ENCODE peak calls at places on chromosomes 2 and 18, in five cellular contexts. One of them, this sample, is unnamed.

GRCh38 chr18:48711651-48712486 is 173.0 kb downstream of the CTIF start:
- DNase-seq in PC-9: no peak
- DNase-seq in substantia nigra: no peak
- DNase-seq in naive thymus-derived CD8-positive, alpha-beta T cell: no peak
- DNase-seq in neural progenitor cell: peak; percentile 62
- DNase-seq in this sample: peak; percentile 50

GRCh38 chr2:18167871-18168270 is 289.4 kb downstream of the KCNS3 start:
- DNase-seq in PC-9: no peak
- DNase-seq in neural progenitor cell: no peak
- DNase-seq in naive thymus-derived CD8-positive, alpha-beta T cell: no peak
- DNase-seq in substantia nigra: no peak
- DNase-seq in this sample: no peak

GRCh38 chr2:79850912-79851311 is 338.1 kb downstream of the CTNNA2 start:
- DNase-seq in naive thymus-derived CD8-positive, alpha-beta T cell: no peak
- DNase-seq in substantia nigra: no peak
- DNase-seq in PC-9: no peak
- DNase-seq in neural progenitor cell: no peak
- DNase-seq in this sample: no peak

GRCh38 chr2:54106631-54107454 is 8.6 kb upstream of the ACYP2 start:
- DNase-seq in PC-9: peak; percentile 63
- DNase-seq in naive thymus-derived CD8-positive, alpha-beta T cell: peak; percentile 39
- DNase-seq in substantia nigra: peak; percentile 46
- DNase-seq in neural progenitor cell: peak; percentile 67
- DNase-seq in this sample: peak; percentile 22

GRCh38 chr2:170341684-170342631 is 164.0 kb downstream of the MYO3B start:
- DNase-seq in PC-9: no peak
- DNase-seq in naive thymus-derived CD8-positive, alpha-beta T cell: no peak
- DNase-seq in neural progenitor cell: no peak
- DNase-seq in substantia nigra: no peak
- DNase-seq in this sample: no peak

GRCh38 chr2:10325278-10326145 is 22.8 kb downstream of the HPCAL1 start:
- DNase-seq in PC-9: no peak
- DNase-seq in naive thymus-derived CD8-positive, alpha-beta T cell: no peak
- DNase-seq in substantia nigra: no peak
- DNase-seq in neural progenitor cell: no peak
- DNase-seq in this sample: no peak

GRCh38 chr18:46622451-46622850 is 34.6 kb downstream of the LOXHD1 start:
- DNase-seq in naive thymus-derived CD8-positive, alpha-beta T cell: no peak
- DNase-seq in substantia nigra: no peak
- DNase-seq in neural progenitor cell: no peak
- DNase-seq in PC-9: no peak
- DNase-seq in this sample: no peak

GRCh38 chr2:218964041-218964771 is 4.7 kb downstream of the CDK5R2 start:
- DNase-seq in PC-9: peak; percentile 58
- DNase-seq in naive thymus-derived CD8-positive, alpha-beta T cell: no peak
- DNase-seq in neural progenitor cell: peak; percentile 48
- DNase-seq in substantia nigra: no peak
- DNase-seq in this sample: no peak

GRCh38 chr18:9494778-9495302 is 19.5 kb downstream of the RALBP1 start:
- DNase-seq in PC-9: no peak
- DNase-seq in substantia nigra: no peak
- DNase-seq in naive thymus-derived CD8-positive, alpha-beta T cell: no peak
- DNase-seq in neural progenitor cell: no peak
- DNase-seq in this sample: no peak

GRCh38 chr2:157260403-157261198 is 3.1 kb downstream of the GALNT5 start:
- DNase-seq in naive thymus-derived CD8-positive, alpha-beta T cell: no peak
- DNase-seq in substantia nigra: no peak
- DNase-seq in neural progenitor cell: no peak
- DNase-seq in PC-9: no peak
- DNase-seq in this sample: no peak

GRCh38 chr2:567865-568638 is 109.2 kb downstream of the TMEM18 start:
- DNase-seq in neural progenitor cell: no peak
- DNase-seq in substantia nigra: no peak
- DNase-seq in naive thymus-derived CD8-positive, alpha-beta T cell: no peak
- DNase-seq in PC-9: peak; percentile 71
- DNase-seq in this sample: no peak

GRCh38 chr2:134431837-134432437 is 178.1 kb downstream of the MGAT5 start:
- DNase-seq in naive thymus-derived CD8-positive, alpha-beta T cell: no peak
- DNase-seq in neural progenitor cell: peak; percentile 29
- DNase-seq in PC-9: peak; percentile 83
- DNase-seq in substantia nigra: no peak
- DNase-seq in this sample: no peak

GRCh38 chr2:101792208-101792607 is 94.7 kb downstream of the MAP4K4 start:
- DNase-seq in neural progenitor cell: no peak
- DNase-seq in substantia nigra: no peak
- DNase-seq in PC-9: no peak
- DNase-seq in naive thymus-derived CD8-positive, alpha-beta T cell: no peak
- DNase-seq in this sample: no peak

GRCh38 chr2:174681099-174681982 is 82.9 kb downstream of the CHRNA1 start:
- DNase-seq in naive thymus-derived CD8-positive, alpha-beta T cell: no peak
- DNase-seq in neural progenitor cell: peak; percentile 56
- DNase-seq in substantia nigra: no peak
- DNase-seq in PC-9: no peak
- DNase-seq in this sample: no peak

GRCh38 chr18:58726671-58727070 is 55.4 kb downstream of the MALT1 start:
- DNase-seq in substantia nigra: no peak
- DNase-seq in PC-9: no peak
- DNase-seq in naive thymus-derived CD8-positive, alpha-beta T cell: no peak
- DNase-seq in neural progenitor cell: no peak
- DNase-seq in this sample: no peak

GRCh38 chr2:72953976-72954375 is 36.7 kb downstream of the EMX1 start:
- DNase-seq in neural progenitor cell: no peak
- DNase-seq in naive thymus-derived CD8-positive, alpha-beta T cell: no peak
- DNase-seq in PC-9: no peak
- DNase-seq in substantia nigra: no peak
- DNase-seq in this sample: no peak

GRCh38 chr2:53854678-53855077 is 5.1 kb downstream of the GPR75 start:
- DNase-seq in neural progenitor cell: no peak
- DNase-seq in substantia nigra: no peak
- DNase-seq in naive thymus-derived CD8-positive, alpha-beta T cell: no peak
- DNase-seq in PC-9: no peak
- DNase-seq in this sample: no peak

GRCh38 chr2:25301453-25302352 is 40.0 kb downstream of the DNMT3A start:
- DNase-seq in naive thymus-derived CD8-positive, alpha-beta T cell: no peak
- DNase-seq in neural progenitor cell: no peak
- DNase-seq in substantia nigra: no peak
- DNase-seq in PC-9: peak; percentile 67
- DNase-seq in this sample: no peak

GRCh38 chr18:40651163-40651562 is 1303.9 kb upstream of the PIK3C3 start:
- DNase-seq in substantia nigra: no peak
- DNase-seq in naive thymus-derived CD8-positive, alpha-beta T cell: no peak
- DNase-seq in neural progenitor cell: no peak
- DNase-seq in PC-9: no peak
- DNase-seq in this sample: no peak

GRCh38 chr2:121297217-121297830 is 12.3 kb upstream of the TFCP2L1 start:
- DNase-seq in substantia nigra: no peak
- DNase-seq in naive thymus-derived CD8-positive, alpha-beta T cell: no peak
- DNase-seq in PC-9: peak; percentile 49
- DNase-seq in neural progenitor cell: peak; percentile 72
- DNase-seq in this sample: peak; percentile 43

GRCh38 chr18:30652377-30652776 is 390.2 kb downstream of the DSC3 start:
- DNase-seq in PC-9: no peak
- DNase-seq in naive thymus-derived CD8-positive, alpha-beta T cell: no peak
- DNase-seq in substantia nigra: no peak
- DNase-seq in neural progenitor cell: peak; percentile 6
- DNase-seq in this sample: no peak

GRCh38 chr2:162711832-162712540 is 126.6 kb downstream of the KCNH7 start:
- DNase-seq in substantia nigra: no peak
- DNase-seq in neural progenitor cell: peak; percentile 5
- DNase-seq in PC-9: no peak
- DNase-seq in naive thymus-derived CD8-positive, alpha-beta T cell: no peak
- DNase-seq in this sample: no peak

GRCh38 chr2:138787053-138787666 is 7.0 kb upstream of the NXPH2 start:
- DNase-seq in PC-9: no peak
- DNase-seq in neural progenitor cell: peak; percentile 48
- DNase-seq in substantia nigra: no peak
- DNase-seq in naive thymus-derived CD8-positive, alpha-beta T cell: no peak
- DNase-seq in this sample: peak; percentile 11

GRCh38 chr2:223235986-223236385 is 184.0 kb downstream of the KCNE4 start:
- DNase-seq in neural progenitor cell: no peak
- DNase-seq in substantia nigra: no peak
- DNase-seq in PC-9: no peak
- DNase-seq in naive thymus-derived CD8-positive, alpha-beta T cell: no peak
- DNase-seq in this sample: no peak

GRCh38 chr2:149613712-149614111 is 26.1 kb upstream of the MMADHC start:
- DNase-seq in substantia nigra: no peak
- DNase-seq in PC-9: no peak
- DNase-seq in neural progenitor cell: no peak
- DNase-seq in naive thymus-derived CD8-positive, alpha-beta T cell: no peak
- DNase-seq in this sample: no peak

GRCh38 chr2:72938455-72938854 is 21.1 kb downstream of the EMX1 start:
- DNase-seq in PC-9: no peak
- DNase-seq in substantia nigra: no peak
- DNase-seq in naive thymus-derived CD8-positive, alpha-beta T cell: no peak
- DNase-seq in neural progenitor cell: no peak
- DNase-seq in this sample: no peak

GRCh38 chr18:33871363-33872025 is 293.5 kb downstream of the ASXL3 start:
- DNase-seq in neural progenitor cell: no peak
- DNase-seq in PC-9: no peak
- DNase-seq in naive thymus-derived CD8-positive, alpha-beta T cell: no peak
- DNase-seq in substantia nigra: no peak
- DNase-seq in this sample: no peak

GRCh38 chr2:37555457-37555856 is 116.0 kb downstream of the CDC42EP3 start:
- DNase-seq in naive thymus-derived CD8-positive, alpha-beta T cell: no peak
- DNase-seq in substantia nigra: no peak
- DNase-seq in PC-9: no peak
- DNase-seq in neural progenitor cell: no peak
- DNase-seq in this sample: no peak

GRCh38 chr2:18645315-18645714 is 55.9 kb upstream of the NT5C1B start:
- DNase-seq in PC-9: no peak
- DNase-seq in neural progenitor cell: no peak
- DNase-seq in naive thymus-derived CD8-positive, alpha-beta T cell: no peak
- DNase-seq in substantia nigra: no peak
- DNase-seq in this sample: no peak

This sample was measured in nephron progenitor cell.